ENCODE peak calls at places on chromosomes 13 and 19, in five cellular contexts. D, I, Z, B and A are unnamed samples.

GRCh38 chr13:113886561-113887112 is 22.8 kb upstream of the GAS6 start:
- DNase-seq in D (no peak), I (no peak), Z (no peak), B (no peak), A (no peak)

GRCh38 chr13:113932060-113932459 is 41.8 kb downstream of the C13orf46 start:
- DNase-seq in I (no peak), D (no peak), Z (no peak), B (no peak), A (no peak)

GRCh38 chr19:47225746-47226425 is 5.1 kb downstream of the BBC3 start:
- DNase-seq in I (peak; percentile 91), B (peak; percentile 86), D (peak; percentile 83), Z (peak; percentile 83), A (peak; percentile 87)

GRCh38 chr19:48258350-48258749 is 2.6 kb upstream of the CARD8 start:
- DNase-seq in Z (no peak), D (peak; percentile 4), B (no peak), I (peak; percentile 21), A (no peak)

GRCh38 chr19:48398329-48399235 is 5.1 kb downstream of the GRIN2D start:
- DNase-seq in B (peak; percentile 48), I (peak; percentile 79), D (peak; percentile 86), Z (peak; percentile 77), A (peak; percentile 70)

GRCh38 chr13:111316161-111316730 is 4.2 kb upstream of the TEX29 start:
- DNase-seq in Z (no peak), D (no peak), I (no peak), B (no peak), A (no peak)

GRCh38 chr13:86409466-86410241 is 610.4 kb upstream of the SLITRK6 start:
- DNase-seq in I (no peak), B (no peak), D (no peak), Z (no peak), A (no peak)

GRCh38 chr19:44685877-44686276 is 13.1 kb upstream of the CEACAM16 start:
- DNase-seq in D (no peak), B (no peak), Z (no peak), I (no peak), A (no peak)

GRCh38 chr13:50829896-50830295 is 13.6 kb downstream of the DLEU7 start:
- DNase-seq in B (no peak), I (no peak), Z (no peak), D (no peak), A (no peak)

GRCh38 chr19:48553676-48554384 is 1.9 kb downstream of the SULT2B1 start:
- DNase-seq in Z (peak; percentile 58), D (no peak), I (no peak), B (no peak), A (no peak)

GRCh38 chr13:60165391-60166099 is 1.8 kb upstream of the DIAPH3 start:
- DNase-seq in B (no peak), D (no peak), Z (no peak), I (no peak), A (no peak)

GRCh38 chr19:50549927-50550593 is 18.2 kb downstream of the LRRC4B start:
- DNase-seq in D (no peak), B (no peak), Z (no peak), I (no peak), A (no peak)

GRCh38 chr13:100497394-100497793 is 91.2 kb downstream of the GGACT start:
- DNase-seq in B (no peak), Z (no peak), D (no peak), I (no peak), A (no peak)

GRCh38 chr13:32829676-32830091 is 186.5 kb upstream of the KL start:
- DNase-seq in I (no peak), Z (no peak), B (no peak), D (no peak), A (no peak)

GRCh38 chr19:48490980-48491792 is 20.4 kb downstream of the LMTK3 start:
- DNase-seq in D (peak; percentile 57), Z (no peak), I (peak; percentile 63), B (peak; percentile 50), A (no peak)

GRCh38 chr13:74251778-74252519 is 117.7 kb upstream of the KLF12 start:
- DNase-seq in B (no peak), D (no peak), I (no peak), Z (no peak), A (no peak)

GRCh38 chr13:110128546-110128945 is 178.4 kb downstream of the COL4A1 start:
- DNase-seq in I (no peak), B (no peak), Z (no peak), D (no peak), A (no peak)

GRCh38 chr19:46621191-46622117 is 3.4 kb downstream of the PTGIR start:
- DNase-seq in D (no peak), Z (no peak), B (no peak), I (no peak), A (no peak)

GRCh38 chr19:47610902-47611301 is 2.0 kb downstream of the BICRA start:
- DNase-seq in I (no peak), B (no peak), Z (no peak), D (no peak), A (no peak)

GRCh38 chr19:15243236-15243957 is 11.1 kb upstream of the EPHX3 start:
- DNase-seq in B (no peak), I (no peak), D (no peak), Z (no peak), A (no peak)

GRCh38 chr19:35451278-35452096 is 3.4 kb downstream of the FFAR2 start:
- DNase-seq in B (no peak), I (no peak), Z (no peak), D (no peak), A (no peak)

GRCh38 chr13:84774111-84774510 is 891.8 kb upstream of the SLITRK1 start:
- DNase-seq in B (no peak), I (no peak), D (no peak), Z (no peak), A (no peak)

GRCh38 chr13:45511310-45512147 is 46.8 kb downstream of the COG3 start:
- DNase-seq in Z (no peak), B (no peak), D (peak; percentile 2), I (peak; percentile 26), A (peak; percentile 30)

GRCh38 chr19:1206733-1207301 is 1.2 kb downstream of the STK11 start:
- DNase-seq in Z (no peak), D (no peak), I (peak; percentile 25), B (no peak), A (no peak)

GRCh38 chr13:114009590-114010400 is 35.9 kb upstream of the C13orf46 start:
- DNase-seq in Z (no peak), B (no peak), I (no peak), D (no peak), A (no peak)

GRCh38 chr13:24039621-24040475 is 120.7 kb upstream of the SPATA13 start:
- DNase-seq in D (no peak), B (no peak), I (no peak), Z (peak; percentile 6), A (no peak)

GRCh38 chr13:38341149-38341692 is 8.4 kb upstream of the UFM1 start:
- DNase-seq in Z (no peak), I (no peak), B (no peak), D (no peak), A (no peak)

GRCh38 chr13:28475916-28476725 is 18.8 kb downstream of the FLT1 start:
- DNase-seq in I (no peak), Z (no peak), B (no peak), D (no peak), A (no peak)

GRCh38 chr19:917323-918151 is at the start of gene KISS1R:
- DNase-seq in I (peak; percentile 64), B (no peak), D (peak; percentile 46), Z (no peak), A (peak; percentile 55)

GRCh38 chr13:48818495-48818961 is 157.2 kb upstream of the FNDC3A start:
- DNase-seq in Z (no peak), B (no peak), I (no peak), D (no peak), A (no peak)

GRCh38 chr19:6500837-6501739 is 1.0 kb downstream of the TUBB4A start:
- DNase-seq in B (no peak), D (no peak), I (no peak), Z (no peak), A (no peak)

GRCh38 chr13:43942301-43942700 is 62.6 kb downstream of the LACC1 start:
- DNase-seq in D (no peak), B (no peak), Z (no peak), I (no peak), A (no peak)

GRCh38 chr13:26679945-26680516 is 80.6 kb downstream of the GPR12 start:
- DNase-seq in I (no peak), B (no peak), Z (no peak), D (no peak), A (no peak)

DNA sequence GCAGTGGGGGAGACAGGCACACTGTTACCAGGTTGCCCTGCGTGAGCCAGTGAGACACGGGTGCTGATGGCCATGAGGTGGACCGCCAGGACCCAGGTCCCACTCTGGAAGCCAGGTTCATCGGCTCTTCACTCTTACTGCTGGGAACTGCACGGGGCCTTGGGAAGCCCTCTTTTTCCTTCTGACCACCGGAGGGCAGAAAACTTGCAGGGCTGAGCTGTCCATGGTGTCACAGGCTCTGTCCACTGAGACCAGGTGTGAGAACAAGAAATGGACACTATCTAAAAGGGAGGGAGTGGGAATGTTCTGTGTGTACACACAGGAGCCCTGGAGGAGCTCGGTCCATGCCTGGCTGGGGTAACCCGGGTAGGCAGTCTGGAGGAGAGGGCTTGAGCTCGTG is 93.4 kb downstream of the UQCRFS1 start:
- DNase-seq in B (no peak), D (no peak), Z (no peak), I (no peak), A (no peak)
- TF ChIP-seq CTCF in B (no peak), D (no peak), Z (no peak), I (no peak), A (peak; percentile 40)

DNA sequence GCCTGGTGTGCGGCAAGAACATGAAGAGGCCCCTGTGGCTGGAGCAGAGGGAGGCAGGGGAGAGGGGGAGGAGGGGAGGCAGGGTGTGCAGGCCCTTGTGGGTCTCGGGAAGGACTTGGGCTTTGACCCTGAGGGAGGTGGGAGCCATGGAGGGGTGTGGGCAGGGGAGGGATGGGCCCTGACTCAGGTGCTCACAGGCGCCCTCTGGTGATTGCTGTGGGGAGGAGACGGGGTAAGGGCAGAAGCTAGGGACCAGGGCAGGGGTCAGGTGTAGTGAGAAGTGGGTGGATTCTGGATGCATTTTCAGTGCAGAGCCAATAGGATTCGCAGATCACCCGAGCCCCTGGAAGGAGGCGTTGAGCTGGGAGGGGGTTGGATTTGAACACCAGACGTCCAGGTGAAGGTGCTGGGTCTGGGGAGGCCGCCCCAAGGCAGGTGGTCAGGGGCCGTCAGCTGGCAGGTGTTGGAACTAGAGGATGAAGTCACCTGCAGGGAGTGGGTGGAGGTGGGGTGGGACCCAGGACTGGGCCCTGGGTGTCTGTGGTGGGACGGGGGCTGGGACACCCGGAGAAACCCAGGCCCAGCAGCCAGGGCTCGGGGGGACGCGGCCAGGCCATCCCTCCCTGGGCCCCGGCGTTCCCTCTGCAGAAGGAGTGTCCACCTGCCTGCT is 185.4 kb downstream of the KDM4B start:
- DNase-seq in D (peak; percentile 24), Z (no peak), I (peak; percentile 70), B (no peak), A (peak; percentile 57)
- TF ChIP-seq CTCF in D (peak; percentile 34), Z (peak; percentile 0), I (peak; percentile 33), B (peak; percentile 12), A (peak; percentile 59)

DNA sequence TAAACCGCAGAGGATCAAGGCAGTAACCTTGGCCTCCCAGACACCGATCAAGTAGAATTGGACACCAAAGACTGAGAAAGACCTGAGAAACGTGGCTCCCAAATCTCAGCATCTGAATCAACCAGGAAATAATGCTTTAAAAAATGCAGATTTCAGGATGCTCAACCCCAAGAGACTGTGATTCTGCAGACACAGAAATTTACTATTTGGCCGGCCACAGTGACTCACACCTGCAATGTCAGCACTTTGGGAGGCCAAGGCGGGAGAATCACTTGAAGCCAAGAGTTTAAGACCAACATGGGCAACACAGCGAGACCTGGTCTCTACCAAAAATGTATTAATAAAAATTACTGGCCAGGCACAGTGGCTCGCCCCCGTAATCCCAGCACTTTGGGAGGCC is 6.2 kb downstream of the ABCC4 start:
- DNase-seq in D (no peak), I (no peak), B (no peak), Z (no peak), A (no peak)
- TF ChIP-seq CTCF in D (no peak), I (no peak), B (no peak), Z (no peak), A (no peak)

GRCh38 chr19:18293642-18294466 is 12.4 kb upstream of the JUND start:
- DNase-seq in Z (no peak), I (no peak), D (no peak), B (no peak), A (no peak)
- TF ChIP-seq CTCF in Z (no peak), I (no peak), D (no peak), B (no peak), A (no peak)